ENCODE peak calls at places on chromosomes 1 and 21, in ten cellular contexts. One of them, this sample, is unnamed.

GRCh38 chr21:43196789-43197188 is 28.0 kb downstream of the CRYAA start:
- DNase-seq in GM12892: no peak
- DNase-seq in esophagus muscularis mucosa: no peak
- DNase-seq in transverse colon: peak; percentile 75
- DNase-seq in HCT116: no peak
- DNase-seq in ovary: no peak
- DNase-seq in sigmoid colon: peak; percentile 35
- DNase-seq in tibial nerve: peak; percentile 23
- DNase-seq in uterus: no peak
- DNase-seq in A549: no peak
- DNase-seq in this sample: no peak

GRCh38 chr1:4328402-4329071 is 325.9 kb upstream of the AJAP1 start:
- DNase-seq in transverse colon: no peak
- DNase-seq in HCT116: no peak
- DNase-seq in esophagus muscularis mucosa: no peak
- DNase-seq in uterus: no peak
- DNase-seq in ovary: no peak
- DNase-seq in tibial nerve: no peak
- DNase-seq in sigmoid colon: no peak
- DNase-seq in GM12892: no peak
- DNase-seq in A549: no peak
- DNase-seq in this sample: no peak

GRCh38 chr1:165352442-165353293 is 3.8 kb downstream of the LMX1A start:
- DNase-seq in uterus: no peak
- DNase-seq in A549: no peak
- DNase-seq in ovary: no peak
- DNase-seq in tibial nerve: no peak
- DNase-seq in transverse colon: peak; percentile 77
- DNase-seq in sigmoid colon: no peak
- DNase-seq in HCT116: no peak
- DNase-seq in esophagus muscularis mucosa: no peak
- DNase-seq in GM12892: no peak
- DNase-seq in this sample: no peak

GRCh38 chr1:154193821-154194220 is 1.9 kb upstream of the TPM3 start:
- DNase-seq in sigmoid colon: no peak
- DNase-seq in ovary: no peak
- DNase-seq in esophagus muscularis mucosa: no peak
- DNase-seq in tibial nerve: no peak
- DNase-seq in transverse colon: no peak
- DNase-seq in HCT116: no peak
- DNase-seq in GM12892: no peak
- DNase-seq in A549: peak; percentile 27
- DNase-seq in uterus: no peak
- DNase-seq in this sample: no peak

GRCh38 chr21:45002381-45003204 is 62.8 kb downstream of the SLX9 start:
- DNase-seq in sigmoid colon: no peak
- DNase-seq in tibial nerve: no peak
- DNase-seq in esophagus muscularis mucosa: no peak
- DNase-seq in A549: no peak
- DNase-seq in GM12892: no peak
- DNase-seq in uterus: no peak
- DNase-seq in ovary: no peak
- DNase-seq in transverse colon: no peak
- DNase-seq in HCT116: no peak
- DNase-seq in this sample: no peak

GRCh38 chr1:214002472-214002871 is 14.7 kb downstream of the PROX1 start:
- DNase-seq in esophagus muscularis mucosa: peak; percentile 31
- DNase-seq in GM12892: no peak
- DNase-seq in tibial nerve: no peak
- DNase-seq in uterus: no peak
- DNase-seq in sigmoid colon: no peak
- DNase-seq in A549: peak; percentile 49
- DNase-seq in transverse colon: no peak
- DNase-seq in ovary: peak; percentile 37
- DNase-seq in HCT116: no peak
- DNase-seq in this sample: no peak

GRCh38 chr1:151408891-151409290 is 9.5 kb downstream of the PSMB4 start:
- DNase-seq in transverse colon: no peak
- DNase-seq in tibial nerve: no peak
- DNase-seq in HCT116: no peak
- DNase-seq in sigmoid colon: no peak
- DNase-seq in ovary: no peak
- DNase-seq in A549: no peak
- DNase-seq in esophagus muscularis mucosa: no peak
- DNase-seq in GM12892: no peak
- DNase-seq in uterus: no peak
- DNase-seq in this sample: no peak

GRCh38 chr1:226628624-226629155 is 80.1 kb downstream of the STUM start:
- DNase-seq in A549: no peak
- DNase-seq in esophagus muscularis mucosa: no peak
- DNase-seq in tibial nerve: no peak
- DNase-seq in HCT116: no peak
- DNase-seq in ovary: peak; percentile 14
- DNase-seq in sigmoid colon: peak; percentile 70
- DNase-seq in GM12892: no peak
- DNase-seq in uterus: no peak
- DNase-seq in transverse colon: peak; percentile 10
- DNase-seq in this sample: no peak

GRCh38 chr1:87206044-87206443 is 122.6 kb upstream of the LMO4 start:
- DNase-seq in GM12892: no peak
- DNase-seq in transverse colon: no peak
- DNase-seq in tibial nerve: no peak
- DNase-seq in HCT116: no peak
- DNase-seq in A549: no peak
- DNase-seq in uterus: no peak
- DNase-seq in sigmoid colon: no peak
- DNase-seq in ovary: no peak
- DNase-seq in esophagus muscularis mucosa: no peak
- DNase-seq in this sample: no peak

GRCh38 chr1:155912056-155912536 is 947 bp upstream of the RIT1 start:
- DNase-seq in transverse colon: no peak
- DNase-seq in tibial nerve: no peak
- DNase-seq in sigmoid colon: no peak
- DNase-seq in uterus: no peak
- DNase-seq in ovary: no peak
- DNase-seq in A549: no peak
- DNase-seq in GM12892: no peak
- DNase-seq in esophagus muscularis mucosa: no peak
- DNase-seq in HCT116: no peak
- DNase-seq in this sample: no peak

GRCh38 chr1:159089184-159089791 is 12.7 kb upstream of the AIM2 start:
- DNase-seq in HCT116: no peak
- DNase-seq in esophagus muscularis mucosa: no peak
- DNase-seq in tibial nerve: no peak
- DNase-seq in uterus: no peak
- DNase-seq in A549: peak; percentile 17
- DNase-seq in ovary: no peak
- DNase-seq in sigmoid colon: no peak
- DNase-seq in GM12892: no peak
- DNase-seq in transverse colon: no peak
- DNase-seq in this sample: peak; percentile 23

GRCh38 chr1:113389953-113390834 is at the start of gene MAGI3:
- DNase-seq in GM12892: peak; percentile 81
- DNase-seq in sigmoid colon: peak; percentile 99
- DNase-seq in transverse colon: peak; percentile 98
- DNase-seq in tibial nerve: peak; percentile 96
- DNase-seq in uterus: peak; percentile 97
- DNase-seq in esophagus muscularis mucosa: peak; percentile 99
- DNase-seq in ovary: peak; percentile 98
- DNase-seq in HCT116: peak; percentile 93
- DNase-seq in A549: peak; percentile 96
- DNase-seq in this sample: peak; percentile 96
- TF ChIP-seq POLR2A in GM12892: peak; percentile 60
- TF ChIP-seq POLR2A in sigmoid colon: peak; percentile 77
- TF ChIP-seq POLR2A in transverse colon: peak; percentile 96
- TF ChIP-seq POLR2A in tibial nerve: no peak
- TF ChIP-seq POLR2A in uterus: peak; percentile 69
- TF ChIP-seq POLR2A in esophagus muscularis mucosa: peak; percentile 38
- TF ChIP-seq POLR2A in ovary: peak; percentile 68
- TF ChIP-seq POLR2A in HCT116: peak; percentile 33
- TF ChIP-seq POLR2A in A549: peak; percentile 69
- TF ChIP-seq POLR2A in this sample: peak; percentile 28

GRCh38 chr1:58903450-58904298 is 119.8 kb upstream of the JUN start:
- DNase-seq in GM12892: peak; percentile 66
- DNase-seq in transverse colon: peak; percentile 94
- DNase-seq in HCT116: peak; percentile 55
- DNase-seq in tibial nerve: peak; percentile 89
- DNase-seq in ovary: peak; percentile 93
- DNase-seq in esophagus muscularis mucosa: peak; percentile 98
- DNase-seq in A549: peak; percentile 85
- DNase-seq in sigmoid colon: peak; percentile 98
- DNase-seq in uterus: peak; percentile 95
- DNase-seq in this sample: peak; percentile 91
- TF ChIP-seq POLR2A in GM12892: peak; percentile 68
- TF ChIP-seq POLR2A in transverse colon: peak; percentile 96
- TF ChIP-seq POLR2A in HCT116: peak; percentile 73
- TF ChIP-seq POLR2A in tibial nerve: peak; percentile 87
- TF ChIP-seq POLR2A in ovary: peak; percentile 88
- TF ChIP-seq POLR2A in esophagus muscularis mucosa: peak; percentile 76
- TF ChIP-seq POLR2A in A549: peak; percentile 80
- TF ChIP-seq POLR2A in sigmoid colon: peak; percentile 88
- TF ChIP-seq POLR2A in uterus: peak; percentile 93
- TF ChIP-seq POLR2A in this sample: peak; percentile 72

DNA sequence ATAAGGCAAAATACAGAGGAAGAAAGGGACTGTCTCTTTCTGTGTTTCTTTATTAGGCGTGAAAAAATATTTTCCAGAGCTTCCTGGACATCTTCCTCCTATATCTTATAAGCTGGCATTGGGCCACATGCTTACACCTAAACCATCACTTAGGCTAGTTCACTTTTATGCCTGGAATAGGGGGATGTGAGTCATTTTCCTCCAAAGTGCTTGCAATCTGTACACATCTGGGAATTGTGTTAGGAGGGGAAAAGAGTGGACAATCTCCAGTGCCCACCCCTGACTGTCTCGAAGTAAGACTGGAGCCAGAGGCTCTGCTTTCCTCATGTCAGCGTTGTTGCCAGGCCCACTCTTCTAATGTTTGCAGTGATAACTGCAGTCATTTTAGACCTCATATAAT is 29.9 kb downstream of the GIPC2 start:
- DNase-seq in GM12892: no peak
- DNase-seq in HCT116: no peak
- DNase-seq in A549: no peak
- DNase-seq in uterus: peak; percentile 20
- DNase-seq in transverse colon: no peak
- DNase-seq in sigmoid colon: no peak
- DNase-seq in tibial nerve: no peak
- DNase-seq in ovary: no peak
- DNase-seq in esophagus muscularis mucosa: no peak
- DNase-seq in this sample: no peak
- TF ChIP-seq POLR2A in GM12892: no peak
- TF ChIP-seq POLR2A in HCT116: no peak
- TF ChIP-seq POLR2A in A549: no peak
- TF ChIP-seq POLR2A in uterus: no peak
- TF ChIP-seq POLR2A in transverse colon: no peak
- TF ChIP-seq POLR2A in sigmoid colon: no peak
- TF ChIP-seq POLR2A in tibial nerve: no peak
- TF ChIP-seq POLR2A in ovary: no peak
- TF ChIP-seq POLR2A in esophagus muscularis mucosa: no peak
- TF ChIP-seq POLR2A in this sample: no peak

GRCh38 chr1:86089765-86090164 is 66.8 kb downstream of the COL24A1 start:
- DNase-seq in transverse colon: no peak
- DNase-seq in uterus: no peak
- DNase-seq in esophagus muscularis mucosa: no peak
- DNase-seq in A549: no peak
- DNase-seq in HCT116: no peak
- DNase-seq in sigmoid colon: no peak
- DNase-seq in GM12892: no peak
- DNase-seq in tibial nerve: no peak
- DNase-seq in ovary: no peak
- DNase-seq in this sample: no peak

GRCh38 chr1:86082183-86082582 is 74.4 kb downstream of the COL24A1 start:
- DNase-seq in A549: peak; percentile 9
- DNase-seq in uterus: no peak
- DNase-seq in HCT116: peak; percentile 7
- DNase-seq in GM12892: no peak
- DNase-seq in esophagus muscularis mucosa: no peak
- DNase-seq in ovary: no peak
- DNase-seq in sigmoid colon: no peak
- DNase-seq in tibial nerve: no peak
- DNase-seq in transverse colon: no peak
- DNase-seq in this sample: no peak

GRCh38 chr1:86084998-86085397 is 71.6 kb downstream of the COL24A1 start:
- DNase-seq in esophagus muscularis mucosa: no peak
- DNase-seq in ovary: no peak
- DNase-seq in HCT116: no peak
- DNase-seq in A549: no peak
- DNase-seq in tibial nerve: no peak
- DNase-seq in transverse colon: no peak
- DNase-seq in sigmoid colon: no peak
- DNase-seq in GM12892: no peak
- DNase-seq in uterus: no peak
- DNase-seq in this sample: no peak

DNA sequence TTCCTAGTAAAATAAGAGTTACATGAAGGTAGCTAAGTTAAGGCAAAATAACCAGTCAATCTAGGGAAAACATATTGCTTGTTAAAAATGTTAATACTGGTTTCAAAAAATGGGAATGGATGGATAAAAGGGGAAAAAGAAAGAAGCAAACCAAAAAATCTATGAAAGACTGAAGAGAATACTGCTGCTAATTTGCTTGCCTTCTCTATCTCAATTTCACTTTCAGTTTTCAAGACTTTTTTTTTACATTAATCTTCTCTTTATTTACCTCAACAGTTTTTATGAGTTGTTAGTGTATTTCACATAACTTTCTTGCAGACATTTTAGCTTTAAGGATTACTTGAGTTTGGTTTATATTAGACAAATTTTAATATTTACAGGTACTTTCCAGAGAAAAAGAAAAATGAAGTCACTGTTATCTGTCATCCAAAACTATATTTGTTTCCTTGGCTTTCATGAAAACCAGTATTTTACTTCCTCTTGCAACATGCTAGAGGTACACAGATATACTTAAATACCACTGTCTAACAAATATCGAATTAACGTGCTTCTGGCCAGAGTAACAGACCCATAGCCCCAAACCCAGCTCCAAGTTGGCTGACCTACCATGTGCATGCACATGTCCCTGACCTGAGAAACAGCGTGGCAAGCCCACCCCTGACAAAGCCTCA is 70.7 kb downstream of the COL24A1 start:
- DNase-seq in HCT116: no peak
- DNase-seq in A549: no peak
- DNase-seq in esophagus muscularis mucosa: no peak
- DNase-seq in GM12892: no peak
- DNase-seq in sigmoid colon: no peak
- DNase-seq in uterus: no peak
- DNase-seq in transverse colon: no peak
- DNase-seq in ovary: no peak
- DNase-seq in tibial nerve: no peak
- DNase-seq in this sample: no peak
- TF ChIP-seq POLR2A in HCT116: no peak
- TF ChIP-seq POLR2A in A549: no peak
- TF ChIP-seq POLR2A in esophagus muscularis mucosa: no peak
- TF ChIP-seq POLR2A in GM12892: no peak
- TF ChIP-seq POLR2A in sigmoid colon: no peak
- TF ChIP-seq POLR2A in uterus: no peak
- TF ChIP-seq POLR2A in transverse colon: no peak
- TF ChIP-seq POLR2A in ovary: no peak
- TF ChIP-seq POLR2A in tibial nerve: no peak
- TF ChIP-seq POLR2A in this sample: no peak